ENCODE peak calls at places on chromosomes 4 and X, in ten cellular contexts. J, O, Z, E, F, C, K, B, V and Q are unnamed samples.

GRCh38 chr4:13891544-13891939 is 264.0 kb upstream of the BOD1L1 start:
- DNase-seq in J (no peak), O (no peak), Z (peak; percentile 46), E (no peak), F (no peak), C (no peak), K (no peak), B (no peak), V (peak; percentile 45), Q (no peak)

GRCh38 chr4:178471385-178471784 is 1029.1 kb upstream of the AGA start:
- DNase-seq in J (no peak), O (no peak), Z (no peak), E (no peak), F (no peak), C (no peak), K (no peak), B (no peak), V (no peak), Q (no peak)

GRCh38 chr4:48388504-48389154 is 47.3 kb downstream of the SLAIN2 start:
- DNase-seq in J (no peak), O (no peak), Z (peak; percentile 1), E (no peak), F (no peak), C (no peak), K (no peak), B (no peak), V (peak; percentile 70), Q (no peak)

GRCh38 chr4:95087657-95088455 is 330.1 kb downstream of the BMPR1B start:
- DNase-seq in J (no peak), O (no peak), Z (no peak), E (no peak), F (no peak), C (no peak), K (no peak), B (no peak), V (no peak), Q (no peak)

GRCh38 chrX:103254171-103254824 is 657 bp downstream of the TCEAL8 start:
- DNase-seq in J (no peak), O (no peak), Z (peak; percentile 16), E (no peak), F (peak; percentile 77), C (peak; percentile 16), K (no peak), B (peak; percentile 56), V (peak; percentile 35), Q (peak; percentile 51)

GRCh38 chr4:17232575-17233253 is 279.2 kb downstream of the QDPR start:
- DNase-seq in J (peak; percentile 67), O (no peak), Z (peak; percentile 72), E (peak; percentile 52), F (no peak), C (no peak), K (no peak), B (peak; percentile 66), V (peak; percentile 60), Q (peak; percentile 37)

GRCh38 chr4:139481465-139481864 is 27.5 kb downstream of the RAB33B start:
- DNase-seq in J (no peak), O (no peak), Z (no peak), E (no peak), F (no peak), C (no peak), K (no peak), B (no peak), V (no peak), Q (no peak)

GRCh38 chrX:24415921-24416320 is 49.2 kb upstream of the PDK3 start:
- DNase-seq in J (no peak), O (no peak), Z (no peak), E (no peak), F (no peak), C (no peak), K (no peak), B (no peak), V (no peak), Q (no peak)

GRCh38 chr4:53169695-53170617 is 195.9 kb downstream of the SCFD2 start:
- DNase-seq in J (no peak), O (no peak), Z (no peak), E (no peak), F (no peak), C (no peak), K (no peak), B (no peak), V (no peak), Q (no peak)

GRCh38 chr4:1569461-1570151 is 114.5 kb downstream of the FAM53A start:
- DNase-seq in J (no peak), O (no peak), Z (no peak), E (no peak), F (no peak), C (no peak), K (no peak), B (no peak), V (no peak), Q (no peak)

GRCh38 chr4:153651041-153651960 is 32.8 kb upstream of the TLR2 start:
- DNase-seq in J (peak; percentile 76), O (no peak), Z (peak; percentile 28), E (no peak), F (no peak), C (peak; percentile 97), K (peak; percentile 22), B (no peak), V (no peak), Q (peak; percentile 41)

GRCh38 chr4:150950657-150951056 is 64.4 kb downstream of the LRBA start:
- DNase-seq in J (no peak), O (no peak), Z (no peak), E (no peak), F (no peak), C (no peak), K (no peak), B (no peak), V (no peak), Q (no peak)

GRCh38 chr4:4694296-4694772 is 152.5 kb upstream of the STX18 start:
- DNase-seq in J (no peak), O (no peak), Z (peak; percentile 69), E (no peak), F (peak; percentile 68), C (no peak), K (no peak), B (no peak), V (peak; percentile 30), Q (peak; percentile 15)